ENCODE peak calls at places on chromosomes 16 and 17, in five cellular contexts. C is NB4, B is bronchial epithelial cell, N is fibroblast of pulmonary artery, E is cardiac muscle cell. F is an unnamed sample.

GRCh38 chr17:12554251-12554650 is 111.4 kb upstream of the MYOCD start:
- DNase-seq in C (no peak), B (no peak), N (no peak), E (no peak), F (no peak)

GRCh38 chr17:50270430-50271172 is 3.7 kb upstream of the TMEM92 start:
- DNase-seq in C (no peak), B (no peak), N (peak), E (peak), F (no peak)

GRCh38 chr17:37729905-37730304 is 15.0 kb downstream of the HNF1B start:
- DNase-seq in C (no peak), B (no peak), N (no peak), E (no peak), F (no peak)

GRCh38 chr16:6863135-6863534 is 469.5 kb upstream of the RBFOX1 start:
- DNase-seq in C (no peak), B (no peak), N (no peak), E (no peak), F (no peak)

GRCh38 chr17:77458202-77459017 is 317.6 kb downstream of the SEC14L1 start:
- DNase-seq in C (no peak), B (no peak), N (no peak), E (no peak), F (no peak)

GRCh38 chr16:85490971-85491771 is 122.0 kb upstream of the GSE1 start:
- DNase-seq in C (peak), B (no peak), N (no peak), E (peak), F (peak)

GRCh38 chr16:16096161-16096857 is 127.0 kb downstream of the ABCC6 start:
- DNase-seq in C (no peak), B (no peak), N (peak), E (peak), F (peak)

GRCh38 chr17:68437979-68438877 is 19.1 kb downstream of the WIPI1 start:
- DNase-seq in C (peak), B (peak), N (peak), E (peak), F (peak)

GRCh38 chr17:20226814-20227482 is 217.8 kb downstream of the SPECC1 start:
- DNase-seq in C (peak), B (peak), N (peak), E (peak), F (peak)

GRCh38 chr17:70871180-70871818 is 702.0 kb downstream of the KCNJ2 start:
- DNase-seq in C (no peak), B (no peak), N (no peak), E (no peak), F (no peak)

GRCh38 chr17:77471984-77472836 is 331.4 kb downstream of the SEC14L1 start:
- DNase-seq in C (peak), B (peak), N (peak), E (peak), F (no peak)

GRCh38 chr17:21452377-21453143 is 76.4 kb downstream of the KCNJ12 start:
- DNase-seq in C (peak), B (peak), N (peak), E (peak), F (peak)

GRCh38 chr17:21239680-21240374 is 13.4 kb downstream of the NATD1 start:
- DNase-seq in C (peak), B (peak), N (peak), E (peak), F (no peak)

GRCh38 chr17:53516643-53517042 is 306.1 kb upstream of the KIF2B start:
- DNase-seq in C (no peak), B (peak), N (peak), E (peak), F (no peak)

GRCh38 chr16:16045879-16046278 is 96.5 kb downstream of the ABCC1 start:
- DNase-seq in C (peak), B (no peak), N (no peak), E (no peak), F (no peak)

GRCh38 chr17:15651583-15652110 is 32.1 kb upstream of the FBXW10B start:
- DNase-seq in C (peak), B (peak), N (peak), E (peak), F (peak)

GRCh38 chr16:59510008-59510424 is 775.9 kb upstream of the GOT2 start:
- DNase-seq in C (no peak), B (no peak), N (no peak), E (no peak), F (no peak)

GRCh38 chr16:14627088-14627487 is 3.0 kb downstream of the PARN start:
- DNase-seq in C (no peak), B (no peak), N (no peak), E (no peak), F (no peak)

GRCh38 chr17:49510059-49510719 is 15.1 kb downstream of the NGFR start:
- DNase-seq in C (no peak), B (no peak), N (no peak), E (no peak), F (no peak)

GRCh38 chr16:25014500-25015147 is 545 bp downstream of the ARHGAP17 start:
- DNase-seq in C (peak), B (peak), N (peak), E (peak), F (peak)

GRCh38 chr17:41555105-41555887 is 16.6 kb downstream of the KRT9 start:
- DNase-seq in C (no peak), B (no peak), N (no peak), E (no peak), F (no peak)

GRCh38 chr17:15341385-15341849 is at the start of gene TEKT3:
- DNase-seq in C (no peak), B (peak), N (peak), E (peak), F (peak)

GRCh38 chr17:1162116-1162855 is 17.5 kb downstream of the ABR start:
- DNase-seq in C (no peak), B (no peak), N (no peak), E (no peak), F (no peak)

GRCh38 chr16:64077242-64077641 is 1044.6 kb downstream of the CDH11 start:
- DNase-seq in C (no peak), B (no peak), N (no peak), E (no peak), F (no peak)

GRCh38 chr17:65604070-65604469 is 42.6 kb upstream of the AXIN2 start:
- DNase-seq in C (peak), B (no peak), N (peak), E (no peak), F (no peak)

GRCh38 chr16:87851141-87851587 is 18.1 kb downstream of the SLC7A5 start:
- DNase-seq in C (no peak), B (peak), N (no peak), E (no peak), F (no peak)

GRCh38 chr17:14329900-14330491 is 29.1 kb downstream of the HS3ST3B1 start:
- DNase-seq in C (no peak), B (no peak), N (no peak), E (no peak), F (no peak)

GRCh38 chr16:31641279-31641678 is 113.6 kb downstream of the AHSP start:
- DNase-seq in C (no peak), B (no peak), N (no peak), E (no peak), F (no peak)
- H3K4me3 ChIP-seq in C (no peak), B (no peak), N (no peak), E (no peak), F (no peak)

GRCh38 chr17:40218740-40219072 is 398 bp upstream of the WIPF2 start:
- DNase-seq in C (peak), B (peak), N (peak), E (peak), F (peak)

GRCh38 chr17:40219073-40219860 is at the start of gene WIPF2:
- DNase-seq in C (peak), B (peak), N (peak), E (peak), F (peak)

DNA sequence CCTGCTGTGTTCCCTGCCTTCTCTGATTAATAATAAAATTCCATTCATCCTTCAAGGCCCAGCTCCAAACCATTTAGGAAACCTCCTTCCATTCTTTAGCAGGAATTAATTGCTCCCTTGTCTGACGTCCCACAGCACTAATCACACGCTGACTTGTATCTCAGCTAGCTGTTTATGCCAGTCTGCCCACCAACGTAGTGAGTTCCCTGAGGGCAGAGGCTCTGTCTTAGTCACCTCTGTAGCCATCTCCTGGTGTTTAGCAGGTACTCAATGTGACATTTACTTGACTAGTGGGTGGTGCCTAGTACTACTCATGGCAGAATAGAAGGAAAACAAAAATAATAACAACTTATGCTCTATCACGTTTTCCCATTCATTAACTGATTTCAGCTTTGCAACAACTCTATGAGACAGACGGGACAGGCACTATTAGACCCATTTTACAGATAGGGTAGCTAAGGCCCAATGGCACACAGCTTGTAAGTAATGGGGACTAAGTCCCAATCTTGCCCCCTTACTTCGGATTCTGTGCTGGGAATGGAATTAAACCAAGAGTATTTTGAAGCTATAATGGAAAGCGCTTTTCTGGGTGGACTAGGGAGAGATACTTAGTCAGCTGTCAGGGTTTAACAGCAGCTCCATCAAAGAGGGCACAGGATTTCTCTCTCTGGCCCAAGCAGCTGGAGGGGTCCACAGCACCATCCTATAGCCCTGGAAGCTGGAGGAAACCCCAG is 931 bp upstream of the WIPF2 start:
- DNase-seq in C (no peak), B (no peak), N (no peak), E (no peak), F (no peak)
- H3K4me3 ChIP-seq in C (no peak), B (no peak), N (no peak), E (peak), F (no peak)

GRCh38 chr17:6796017-6796886 is 20.2 kb downstream of the FBXO39 start:
- DNase-seq in C (peak), B (peak), N (peak), E (peak), F (no peak)

GRCh38 chr17:6797718-6798351 is 21.8 kb downstream of the FBXO39 start:
- DNase-seq in C (no peak), B (peak), N (no peak), E (no peak), F (no peak)

GRCh38 chr17:6793748-6794493 is 17.9 kb downstream of the FBXO39 start:
- DNase-seq in C (no peak), B (no peak), N (no peak), E (no peak), F (no peak)

GRCh38 chr17:6799738-6800137 is 23.7 kb downstream of the FBXO39 start:
- DNase-seq in C (no peak), B (no peak), N (no peak), E (no peak), F (no peak)

GRCh38 chr17:6796887-6797490 is 21.0 kb downstream of the FBXO39 start:
- DNase-seq in C (peak), B (peak), N (peak), E (no peak), F (no peak)
- H3K4me3 ChIP-seq in C (no peak), B (no peak), N (no peak), E (no peak), F (no peak)

DNA sequence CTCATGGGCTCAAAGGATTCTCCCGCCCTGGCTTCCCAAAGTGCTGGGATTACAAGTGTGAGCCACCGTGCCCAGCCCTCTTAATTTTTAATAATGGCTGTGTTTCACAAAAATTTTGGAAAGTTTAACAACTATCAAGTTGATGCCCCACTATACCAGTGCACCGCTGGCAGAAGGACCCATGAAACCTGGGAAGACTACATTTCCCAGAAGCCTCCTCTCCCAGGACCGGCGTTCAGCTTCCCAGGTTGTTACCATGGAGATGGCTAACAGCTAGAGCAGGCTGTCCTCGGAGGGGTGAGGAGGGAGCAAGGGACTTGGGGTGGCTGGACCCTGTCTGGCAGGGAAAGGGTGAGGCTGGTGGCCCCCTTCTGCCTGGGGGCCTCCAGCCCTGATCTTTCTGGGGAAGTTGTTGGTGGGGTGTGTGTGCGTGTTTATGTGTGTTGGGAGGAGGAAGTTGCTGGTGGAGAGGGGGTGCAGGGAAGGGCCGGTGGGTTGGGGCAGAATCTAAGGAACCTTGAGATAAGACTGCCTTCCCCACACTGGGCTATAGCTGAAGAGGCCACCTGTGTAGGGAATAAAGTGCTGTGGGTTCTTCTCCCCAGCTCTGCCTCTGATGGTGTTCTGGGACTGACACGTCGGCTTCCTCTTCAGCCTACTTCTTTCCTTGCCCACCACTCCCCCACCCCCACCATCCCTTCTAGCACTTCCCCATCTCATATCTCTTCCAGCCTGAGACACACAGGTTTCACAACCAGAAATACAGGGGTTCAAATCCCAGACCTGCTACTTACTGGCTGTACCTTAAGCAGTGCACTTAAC is at the start of gene DRC7:
- DNase-seq in C (peak), B (peak), N (peak), E (peak), F (peak)
- H3K4me3 ChIP-seq in C (peak), B (no peak), N (peak), E (peak), F (no peak)

GRCh38 chr16:2968738-2969544 is at the start of gene PAQR4:
- DNase-seq in C (peak), B (peak), N (peak), E (peak), F (peak)

GRCh38 chr16:2967211-2967631 is 1.9 kb upstream of the PAQR4 start:
- DNase-seq in C (no peak), B (no peak), N (no peak), E (no peak), F (no peak)

GRCh38 chr16:2967721-2968161 is 1.4 kb upstream of the PAQR4 start:
- DNase-seq in C (no peak), B (no peak), N (no peak), E (no peak), F (peak)

GRCh38 chr16:2969545-2970521 is 685 bp downstream of the PAQR4 start:
- DNase-seq in C (peak), B (peak), N (peak), E (peak), F (peak)

GRCh38 chr16:2968368-2968737 is 795 bp upstream of the PAQR4 start:
- DNase-seq in C (no peak), B (no peak), N (no peak), E (no peak), F (peak)
- H3K4me3 ChIP-seq in C (peak), B (no peak), N (peak), E (peak), F (no peak)

GRCh38 chr16:2027024-2028010 is 615 bp downstream of the NHERF2 start:
- DNase-seq in C (no peak), B (peak), N (peak), E (peak), F (peak)

GRCh38 chr16:2026461-2027023 is at the start of gene NHERF2:
- DNase-seq in C (peak), B (no peak), N (no peak), E (peak), F (no peak)

GRCh38 chr16:2029350-2029749 is 2.6 kb downstream of the NHERF2 start:
- DNase-seq in C (no peak), B (no peak), N (no peak), E (no peak), F (no peak)

GRCh38 chr16:2028620-2029220 is 2.0 kb downstream of the NHERF2 start:
- DNase-seq in C (no peak), B (no peak), N (no peak), E (no peak), F (no peak)

DNA sequence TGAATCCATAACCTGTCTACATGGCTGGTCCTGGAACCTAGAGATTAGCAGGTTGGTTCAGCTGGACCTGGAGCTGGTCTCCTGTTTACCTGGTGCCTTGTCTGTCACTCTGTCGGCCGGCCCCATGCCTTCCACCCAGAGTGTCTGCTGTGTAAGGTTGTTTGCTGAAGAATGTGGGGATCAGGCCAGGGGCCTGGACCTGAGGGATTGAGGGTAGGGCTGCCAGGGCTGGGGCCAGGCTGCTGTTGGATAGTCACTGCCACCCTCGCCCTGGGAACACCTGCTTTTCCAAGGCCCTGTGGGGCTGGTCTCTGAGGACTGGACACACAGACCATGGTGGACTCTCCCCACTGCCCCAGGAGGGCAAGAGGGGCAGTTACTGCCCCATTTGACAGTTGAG is 1.4 kb downstream of the NHERF2 start:
- DNase-seq in C (no peak), B (no peak), N (no peak), E (no peak), F (no peak)
- H3K4me3 ChIP-seq in C (no peak), B (no peak), N (peak), E (no peak), F (no peak)

GRCh38 chr17:56638536-56639177 is 45.2 kb downstream of the NOG start:
- DNase-seq in C (no peak), B (no peak), N (no peak), E (no peak), F (no peak)
- H3K4me3 ChIP-seq in C (no peak), B (no peak), N (no peak), E (no peak), F (no peak)

DNA sequence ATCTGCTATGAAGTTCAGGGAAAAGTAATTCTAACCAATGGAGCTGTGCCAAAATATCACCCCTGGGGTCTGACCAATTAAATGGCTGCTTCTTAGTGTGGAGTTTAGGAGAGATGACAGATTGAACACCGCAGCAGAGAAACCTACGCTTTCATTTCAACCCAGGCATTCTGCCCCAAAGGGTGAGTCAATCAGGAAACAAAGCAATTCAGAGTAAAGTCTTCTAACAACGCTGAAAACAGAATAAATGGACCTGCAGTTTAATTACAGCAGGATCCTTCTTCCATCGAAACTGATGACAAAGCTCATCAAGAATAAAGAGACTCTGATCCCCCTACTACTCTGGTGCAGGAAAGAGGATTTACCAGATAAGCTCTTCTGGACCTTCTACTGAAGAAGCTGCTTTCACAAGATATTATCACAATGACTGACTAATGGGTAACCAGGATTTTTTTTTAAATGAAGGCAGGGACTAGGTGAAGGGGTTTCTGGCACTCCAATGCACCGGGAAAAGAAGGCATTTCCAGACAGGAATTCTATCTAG is 16.7 kb downstream of the RFFL start:
- DNase-seq in C (peak), B (peak), N (peak), E (peak), F (no peak)
- H3K4me3 ChIP-seq in C (no peak), B (no peak), N (peak), E (no peak), F (no peak)

GRCh38 chr17:74744349-74744713 is 4.1 kb upstream of the NHERF1 start:
- DNase-seq in C (no peak), B (no peak), N (no peak), E (no peak), F (peak)

GRCh38 chr17:74740641-74741387 is 3.8 kb downstream of the RAB37 start:
- DNase-seq in C (no peak), B (no peak), N (no peak), E (no peak), F (peak)

GRCh38 chr17:74743755-74744154 is 4.7 kb upstream of the NHERF1 start:
- DNase-seq in C (no peak), B (no peak), N (no peak), E (no peak), F (no peak)

GRCh38 chr17:74742978-74743545 is 5.4 kb upstream of the NHERF1 start:
- DNase-seq in C (no peak), B (no peak), N (no peak), E (no peak), F (no peak)

GRCh38 chr17:74742153-74742515 is 5.1 kb downstream of the RAB37 start:
- DNase-seq in C (peak), B (no peak), N (peak), E (no peak), F (no peak)
- H3K4me3 ChIP-seq in C (no peak), B (no peak), N (no peak), E (no peak), F (no peak)

GRCh38 chr17:82882715-82883446 is 43.1 kb upstream of the ZNF750 start:
- DNase-seq in C (no peak), B (peak), N (no peak), E (no peak), F (peak)
- H3K4me3 ChIP-seq in C (no peak), B (peak), N (no peak), E (no peak), F (no peak)

F was measured in mucosa of descending colon.